ENCODE peak calls at places on chromosomes 6 and 20, in ten cellular contexts. X is PC-9; O is Panc1; Z is dorsolateral prefrontal cortex; S is CD8-positive, alpha-beta T cell; I is H9; V is right lobe of liver; T is hepatocyte; A is fibroblast of lung; U is IMR-90. H is an unnamed sample.
A peak's percentile ranks its signal among the peaks of the same experiment; 100 is the strongest.

GRCh38 chr20:22462975-22463914 is 121.1 kb downstream of the FOXA2 start:
- DNase-seq in X (peak; percentile 18), O (no peak), Z (no peak), S (no peak), I (no peak), V (peak; percentile 50), T (no peak), A (no peak), U (no peak), H (peak; percentile 12)

GRCh38 chr6:6588064-6588923 is at the start of gene LY86:
- DNase-seq in X (no peak), O (no peak), Z (no peak), S (no peak), I (no peak), V (no peak), T (peak; percentile 9), A (no peak), U (no peak), H (no peak)

GRCh38 chr20:17958326-17959256 is 10.0 kb downstream of the SNX5 start:
- DNase-seq in X (no peak), O (no peak), Z (no peak), S (no peak), I (no peak), V (no peak), T (peak; percentile 39), A (peak; percentile 55), U (peak; percentile 61), H (no peak)

GRCh38 chr6:112149236-112149635 is 61.8 kb downstream of the FAM229B start:
- DNase-seq in X (no peak), O (no peak), Z (no peak), S (no peak), I (no peak), V (no peak), T (no peak), A (no peak), U (peak; percentile 3), H (no peak)

GRCh38 chr20:1567392-1568165 is 10.1 kb upstream of the SIRPD start:
- DNase-seq in X (peak; percentile 76), O (no peak), Z (no peak), S (no peak), I (no peak), V (no peak), T (peak; percentile 1), A (peak; percentile 71), U (peak; percentile 27), H (peak; percentile 56)

GRCh38 chr6:123687864-123688263 is 51.1 kb upstream of the TRDN start:
- DNase-seq in X (no peak), O (no peak), Z (no peak), S (no peak), I (no peak), V (no peak), T (no peak), A (no peak), U (no peak), H (no peak)

GRCh38 chr20:5509803-5510202 is 193.0 kb upstream of the PROKR2 start:
- DNase-seq in X (no peak), O (no peak), Z (no peak), S (no peak), I (no peak), V (no peak), T (no peak), A (no peak), U (no peak), H (no peak)

GRCh38 chr20:19909696-19910095 is 107.5 kb upstream of the NAA20 start:
- DNase-seq in X (peak; percentile 67), O (no peak), Z (no peak), S (no peak), I (no peak), V (peak; percentile 49), T (no peak), A (no peak), U (no peak), H (no peak)

GRCh38 chr6:24799541-24799915 is 811 bp upstream of the ARMH2 start:
- DNase-seq in X (no peak), O (no peak), Z (no peak), S (no peak), I (no peak), V (no peak), T (no peak), A (no peak), U (no peak), H (no peak)

GRCh38 chr6:112233864-112234263 is 20.5 kb downstream of the LAMA4 start:
- DNase-seq in X (no peak), O (no peak), Z (no peak), S (no peak), I (no peak), V (no peak), T (no peak), A (peak; percentile 84), U (peak; percentile 92), H (no peak)

GRCh38 chr6:49550413-49551125 is at the start of gene C6orf141:
- DNase-seq in X (peak; percentile 83), O (no peak), Z (no peak), S (no peak), I (peak; percentile 90), V (peak; percentile 76), T (peak; percentile 64), A (peak; percentile 59), U (no peak), H (peak; percentile 29)

GRCh38 chr6:29531668-29532067 is 27.9 kb downstream of the UBD start:
- DNase-seq in X (no peak), O (no peak), Z (no peak), S (no peak), I (no peak), V (no peak), T (no peak), A (no peak), U (no peak), H (no peak)

GRCh38 chr6:141421378-141421777 is 711.3 kb upstream of the GJE1 start:
- DNase-seq in X (peak; percentile 25), O (peak; percentile 61), Z (no peak), S (no peak), I (no peak), V (no peak), T (no peak), A (peak; percentile 89), U (peak; percentile 85), H (peak; percentile 49)

GRCh38 chr6:44256291-44257006 is 879 bp downstream of the SLC35B2 start:
- DNase-seq in X (peak; percentile 16), O (no peak), Z (no peak), S (peak; percentile 35), I (peak; percentile 62), V (peak; percentile 43), T (no peak), A (no peak), U (no peak), H (no peak)

GRCh38 chr6:165876568-165876967 is 213.5 kb upstream of the PDE10A start:
- DNase-seq in X (no peak), O (no peak), Z (no peak), S (no peak), I (no peak), V (no peak), T (no peak), A (peak; percentile 17), U (peak; percentile 85), H (no peak)

GRCh38 chr6:53331678-53332077 is 17.1 kb downstream of the ELOVL5 start:
- DNase-seq in X (no peak), O (no peak), Z (no peak), S (no peak), I (no peak), V (no peak), T (no peak), A (no peak), U (no peak), H (no peak)
- H3K27ac ChIP-seq in X (no peak overlapping the region), O (peak overlapping the region; percentile 77), Z (no peak overlapping the region), S (no peak overlapping the region), I (no peak overlapping the region), V (no peak overlapping the region), T (no peak overlapping the region), A (no peak overlapping the region), U (no peak overlapping the region), H (no peak overlapping the region)

DNA sequence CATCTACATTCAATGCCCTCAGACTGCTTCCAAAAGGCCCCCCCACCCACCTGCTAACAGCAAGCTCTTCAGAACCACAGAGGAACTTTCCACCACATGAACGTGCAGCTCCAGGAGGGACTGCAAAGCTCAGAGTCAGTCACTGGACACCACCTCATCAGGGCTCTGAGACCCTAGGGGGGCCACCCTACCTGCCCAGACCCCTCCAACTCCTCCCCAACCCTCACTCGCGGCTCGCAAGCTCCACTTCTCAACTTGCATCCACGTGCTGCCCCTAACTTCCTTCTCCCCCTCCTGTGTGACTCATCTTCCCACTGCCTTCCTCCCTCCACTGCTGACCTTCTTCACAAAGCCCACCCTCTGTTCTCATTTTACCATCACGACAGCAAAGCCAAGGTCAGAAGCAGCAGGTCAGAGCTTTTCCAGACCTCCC is 6.5 kb downstream of the MBOAT1 start:
- DNase-seq in X (no peak), O (no peak), Z (no peak), S (no peak), I (no peak), V (no peak), T (no peak), A (no peak), U (no peak), H (no peak)
- H3K27ac ChIP-seq in X (no peak overlapping the region), O (peak overlapping the region; percentile 11), Z (no peak overlapping the region), S (no peak overlapping the region), I (no peak overlapping the region), V (no peak overlapping the region), T (no peak overlapping the region), A (no peak overlapping the region), U (no peak overlapping the region), H (no peak overlapping the region)

DNA sequence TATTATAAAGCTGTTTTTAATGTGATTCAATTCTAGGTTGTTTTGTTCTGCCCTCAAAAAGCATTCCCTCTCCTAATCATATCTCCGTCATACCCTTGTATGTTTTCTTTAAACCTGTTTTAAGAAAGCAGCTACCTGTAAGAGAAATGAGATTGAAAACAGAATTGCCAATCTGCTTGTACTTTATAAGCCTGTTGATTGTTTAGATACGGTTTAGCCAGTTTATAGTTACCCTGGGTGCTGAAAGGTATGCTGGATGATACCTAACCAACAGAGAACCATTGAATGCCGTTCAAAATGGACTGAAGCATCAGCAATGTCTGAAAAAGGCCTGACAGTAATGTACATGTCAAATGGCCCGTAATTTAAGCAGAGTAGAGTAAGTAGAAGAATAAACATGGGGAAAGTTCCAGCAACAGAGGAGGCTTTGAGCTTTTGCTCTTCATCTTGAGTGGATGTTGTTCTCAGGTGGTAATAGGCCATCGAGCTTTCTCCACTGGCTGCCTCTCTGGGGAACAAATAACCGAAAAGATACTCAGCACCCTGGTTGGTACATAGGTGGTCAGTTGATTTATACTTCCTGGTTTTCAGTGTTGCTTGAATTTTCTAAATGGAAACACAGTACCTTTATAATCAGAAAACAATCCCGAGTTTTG is 27.5 kb downstream of the PTPN1 start:
- DNase-seq in X (no peak), O (no peak), Z (no peak), S (no peak), I (no peak), V (no peak), T (no peak), A (no peak), U (no peak), H (no peak)
- H3K27ac ChIP-seq in X (peak overlapping the region; percentile 94), O (peak overlapping the region; percentile 78), Z (peak overlapping the region; percentile 42), S (no peak overlapping the region), I (no peak overlapping the region), V (no peak overlapping the region), T (peak overlapping the region; percentile 53), A (no peak overlapping the region), U (peak overlapping the region; percentile 79), H (no peak overlapping the region)

DNA sequence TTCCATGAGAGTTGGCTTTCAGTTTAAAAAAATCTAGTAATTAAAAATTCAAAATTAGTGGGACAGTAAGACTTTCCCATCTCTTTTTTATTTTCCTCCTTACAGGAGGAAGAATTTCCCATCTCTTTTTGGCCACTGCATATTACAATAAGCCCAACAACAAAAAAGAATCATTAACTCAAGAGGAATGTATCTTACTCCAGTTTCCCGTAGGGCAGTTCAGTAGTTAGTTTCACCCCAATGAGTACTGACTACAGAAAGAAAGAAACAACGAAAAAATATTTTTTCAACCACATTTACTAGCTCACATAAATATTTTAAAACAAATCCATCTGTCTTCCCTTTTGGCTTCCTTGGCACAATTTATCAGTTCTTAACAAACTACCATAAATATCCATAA is 14.9 kb upstream of the BLOC1S5 start:
- DNase-seq in X (no peak), O (no peak), Z (no peak), S (no peak), I (no peak), V (no peak), T (no peak), A (no peak), U (no peak), H (no peak)
- H3K27ac ChIP-seq in X (no peak overlapping the region), O (no peak overlapping the region), Z (no peak overlapping the region), S (no peak overlapping the region), I (no peak overlapping the region), V (no peak overlapping the region), T (peak overlapping the region; percentile 68), A (no peak overlapping the region), U (no peak overlapping the region), H (no peak overlapping the region)

H was measured in epithelial cell of prostate.